ENCODE peak calls at places on chromosomes 12 and 14, in four cellular contexts. B is uterus, E is thyroid gland, D is right lobe of liver. J is an unnamed sample.

GRCh38 chr12:89179983-89180382 is 172.3 kb downstream of the DUSP6 start:
- DNase-seq in B (no peak), E (peak), D (no peak), J (peak)

GRCh38 chr14:33668066-33668465 is 282.8 kb downstream of the EGLN3 start:
- DNase-seq in B (no peak), E (no peak), D (no peak), J (no peak)

GRCh38 chr12:51351913-51352532 is 5.5 kb upstream of the CELA1 start:
- DNase-seq in B (no peak), E (peak), D (peak), J (peak)

GRCh38 chr12:99020871-99021270 is 375.8 kb downstream of the APAF1 start:
- DNase-seq in B (no peak), E (no peak), D (no peak), J (no peak)

GRCh38 chr14:73786942-73787759 is 64.5 kb upstream of the PTGR2 start:
- DNase-seq in B (peak), E (peak), D (peak), J (peak)

GRCh38 chr12:67116134-67116533 is 153.0 kb upstream of the CAND1 start:
- DNase-seq in B (no peak), E (no peak), D (no peak), J (no peak)

GRCh38 chr12:50537538-50537919 is 32.7 kb downstream of the DIP2B start:
- DNase-seq in B (no peak), E (no peak), D (no peak), J (no peak)

GRCh38 chr12:115687094-115687493 is 590.4 kb downstream of the MED13L start:
- DNase-seq in B (no peak), E (no peak), D (no peak), J (no peak)

GRCh38 chr12:107992870-107993451 is 136.1 kb upstream of the WSCD2 start:
- DNase-seq in B (no peak), E (peak), D (no peak), J (peak)

GRCh38 chr12:128933039-128933438 is 79.8 kb downstream of the GLT1D1 start:
- DNase-seq in B (no peak), E (no peak), D (no peak), J (no peak)

GRCh38 chr12:102067574-102068258 is 5.9 kb upstream of the WASHC3 start:
- DNase-seq in B (no peak), E (no peak), D (no peak), J (no peak)

GRCh38 chr12:66571361-66571760 is 107.5 kb downstream of the GRIP1 start:
- DNase-seq in B (no peak), E (no peak), D (no peak), J (no peak)

GRCh38 chr12:34601689-34602088 is 579.4 kb downstream of the ALG10 start:
- DNase-seq in B (no peak), E (no peak), D (no peak), J (no peak)

GRCh38 chr12:76422154-76422877 is 74.1 kb upstream of the BBS10 start:
- DNase-seq in B (no peak), E (no peak), D (no peak), J (no peak)

GRCh38 chr12:93378373-93379310 is 917 bp downstream of the NUDT4 start:
- DNase-seq in B (peak), E (peak), D (peak), J (peak)

GRCh38 chr14:92173668-92174067 is 51.9 kb downstream of the CPSF2 start:
- DNase-seq in B (no peak), E (no peak), D (no peak), J (no peak)

GRCh38 chr12:67096533-67097318 is 172.4 kb upstream of the CAND1 start:
- DNase-seq in B (no peak), E (no peak), D (no peak), J (peak)

GRCh38 chr12:49161092-49161795 is 27.6 kb downstream of the TUBA1A start:
- DNase-seq in B (no peak), E (no peak), D (no peak), J (no peak)

GRCh38 chr12:124506145-124506831 is 61.1 kb downstream of the NCOR2 start:
- DNase-seq in B (peak), E (peak), D (peak), J (peak)
- TF ChIP-seq POLR2A in B (peak), E (no peak), D (peak), J (no peak)

GRCh38 chr12:46370380-46370734 is 2.2 kb downstream of the SLC38A2 start:
- DNase-seq in B (no peak), E (no peak), D (no peak), J (peak)

GRCh38 chr12:46372131-46372851 is at the start of gene SLC38A2:
- DNase-seq in B (peak), E (peak), D (peak), J (peak)

GRCh38 chr12:46370792-46371717 is 1.5 kb downstream of the SLC38A2 start:
- DNase-seq in B (peak), E (peak), D (peak), J (peak)

GRCh38 chr12:46372852-46373302 is 304 bp upstream of the SLC38A2 start:
- DNase-seq in B (no peak), E (no peak), D (no peak), J (no peak)

DNA sequence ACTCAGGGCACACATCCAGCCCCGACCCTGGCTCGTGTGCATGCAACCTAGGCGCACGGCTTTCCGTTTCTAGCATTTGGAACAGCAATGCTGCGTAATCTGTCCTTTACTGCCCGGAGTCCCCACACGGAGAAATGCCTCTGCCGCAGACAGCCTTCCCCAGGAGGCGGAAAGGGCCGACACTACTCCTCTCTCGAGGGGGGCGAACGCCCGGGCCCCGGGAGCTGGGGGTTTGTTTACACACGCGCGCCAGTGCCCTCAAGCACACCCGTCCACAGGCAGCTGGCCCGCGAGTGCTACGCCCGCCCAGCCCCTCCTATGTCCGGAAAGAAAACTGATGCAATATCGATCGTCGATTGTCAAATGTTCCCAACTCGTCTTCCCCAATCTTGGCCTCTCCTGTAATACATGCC is 849 bp downstream of the SLC38A2 start:
- DNase-seq in B (no peak), E (peak), D (peak), J (peak)
- TF ChIP-seq POLR2A in B (peak), E (no peak), D (peak), J (peak)

GRCh38 chr14:61694830-61695694 is at the start of gene HIF1A:
- DNase-seq in B (peak), E (peak), D (peak), J (peak)

GRCh38 chr14:61695695-61696527 is 598 bp downstream of the HIF1A start:
- DNase-seq in B (peak), E (peak), D (peak), J (peak)

GRCh38 chr14:61690039-61690438 is 5.3 kb upstream of the HIF1A start:
- DNase-seq in B (no peak), E (no peak), D (no peak), J (no peak)

GRCh38 chr14:61694039-61694438 is 1.3 kb upstream of the HIF1A start:
- DNase-seq in B (no peak), E (no peak), D (no peak), J (no peak)

DNA sequence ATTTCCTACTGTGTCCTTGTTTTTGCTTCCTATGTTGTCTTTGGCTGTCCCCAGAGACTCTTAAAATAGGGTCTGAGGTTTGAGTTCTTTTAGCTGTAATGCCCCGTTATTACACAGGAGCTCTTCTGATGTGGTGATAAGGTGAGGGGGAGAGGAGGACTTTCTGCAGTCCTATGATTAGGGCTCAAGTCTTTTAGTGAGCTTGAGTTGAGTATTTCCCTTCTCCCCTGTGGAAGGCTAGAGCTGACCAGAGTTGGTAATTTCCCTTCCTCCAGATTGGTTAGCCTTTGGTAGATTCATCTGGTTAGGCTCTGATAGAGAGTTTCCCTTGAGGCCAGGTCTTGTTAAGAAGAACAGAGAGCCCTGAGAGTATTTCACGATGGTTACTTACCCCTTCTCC is 4.3 kb upstream of the HIF1A start:
- DNase-seq in B (no peak), E (no peak), D (no peak), J (peak)
- TF ChIP-seq POLR2A in B (no peak), E (no peak), D (no peak), J (no peak)

DNA sequence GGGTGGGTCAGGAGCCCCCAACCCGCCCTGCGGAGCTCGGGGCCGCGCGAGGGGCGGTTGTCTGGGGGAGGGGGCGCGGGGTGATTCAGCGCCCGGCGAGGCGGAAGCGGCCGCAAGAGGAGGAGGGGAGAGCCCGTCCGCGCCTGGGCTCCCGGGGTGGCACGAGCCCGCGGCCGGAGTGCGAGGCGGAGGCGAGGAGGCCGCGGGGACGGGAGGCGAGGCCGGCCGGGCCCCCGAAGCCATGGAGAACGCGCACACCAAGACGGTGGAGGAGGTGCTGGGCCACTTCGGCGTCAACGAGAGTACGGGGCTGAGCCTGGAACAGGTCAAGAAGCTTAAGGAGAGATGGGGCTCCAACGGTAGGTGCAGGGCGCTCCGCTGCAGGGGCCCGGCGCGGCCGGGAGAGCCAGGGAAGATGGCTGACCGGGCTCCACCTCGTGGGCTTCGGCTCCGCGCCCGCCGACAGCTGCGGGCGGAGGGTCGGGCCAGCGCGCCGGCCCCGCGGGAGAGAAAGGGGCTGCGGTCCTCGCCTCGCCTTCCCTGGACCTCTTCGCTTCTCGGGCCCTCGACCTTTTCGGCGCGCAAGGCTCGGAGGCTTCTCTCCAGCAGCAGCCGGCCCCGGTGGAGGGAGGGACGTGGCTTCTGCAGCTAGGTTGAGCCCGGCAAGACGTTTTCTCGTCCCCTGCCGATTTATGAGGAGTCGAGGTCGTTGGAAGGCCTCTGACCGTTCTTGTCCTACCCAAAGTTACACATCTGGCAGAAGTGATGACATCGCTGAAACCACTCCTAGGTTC is 699 bp downstream of the ATP2A2 start:
- DNase-seq in B (peak), E (peak), D (peak), J (peak)
- TF ChIP-seq POLR2A in B (no peak), E (no peak), D (no peak), J (peak)

DNA sequence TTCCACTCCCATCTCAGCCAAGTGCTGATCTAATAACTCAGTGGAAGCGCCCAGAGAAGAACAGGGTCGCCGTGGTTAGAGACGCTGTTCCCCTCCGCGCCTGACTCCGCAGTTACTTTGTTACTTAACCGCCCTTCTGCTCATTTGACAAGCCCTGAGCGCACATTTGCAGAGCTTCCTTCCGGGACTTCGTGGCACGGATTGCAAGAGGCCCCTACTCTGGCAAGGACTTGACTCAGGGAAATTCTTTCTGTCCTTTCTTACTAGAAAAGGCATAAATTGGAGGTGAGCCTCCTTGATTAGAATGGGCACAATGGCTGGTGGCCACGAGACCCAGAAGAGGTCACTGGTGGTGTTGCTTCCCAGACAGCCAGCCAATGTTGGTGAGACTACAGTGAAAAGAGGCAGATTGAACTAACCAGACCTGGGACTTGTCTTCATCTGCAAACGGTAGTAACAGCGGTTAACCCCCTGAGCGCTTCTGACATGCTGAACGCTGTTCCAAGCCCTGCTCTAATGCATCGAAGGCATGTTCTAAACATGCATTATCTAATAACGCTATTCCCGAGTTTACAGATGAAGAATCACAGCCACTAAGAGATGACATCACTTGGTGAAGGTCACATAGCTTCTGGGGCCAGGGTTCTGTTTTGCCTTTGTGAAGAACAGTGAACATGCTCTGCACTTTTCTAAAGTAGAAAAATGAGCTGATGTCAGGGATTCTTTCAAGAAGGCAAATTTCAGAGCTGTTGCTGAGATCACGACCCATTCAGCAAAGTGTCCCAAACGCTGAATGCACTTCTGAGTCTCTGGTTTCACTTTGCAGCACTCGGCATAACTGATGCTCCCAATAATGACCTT is 55.8 kb downstream of the FOS start:
- DNase-seq in B (no peak), E (peak), D (peak), J (peak)
- TF ChIP-seq POLR2A in B (no peak), E (no peak), D (peak), J (no peak)

GRCh38 chr14:80316426-80316825 is 105.1 kb upstream of the DIO2 start:
- DNase-seq in B (no peak), E (no peak), D (no peak), J (no peak)
- TF ChIP-seq POLR2A in B (no peak), E (no peak), D (no peak), J (no peak)

DNA sequence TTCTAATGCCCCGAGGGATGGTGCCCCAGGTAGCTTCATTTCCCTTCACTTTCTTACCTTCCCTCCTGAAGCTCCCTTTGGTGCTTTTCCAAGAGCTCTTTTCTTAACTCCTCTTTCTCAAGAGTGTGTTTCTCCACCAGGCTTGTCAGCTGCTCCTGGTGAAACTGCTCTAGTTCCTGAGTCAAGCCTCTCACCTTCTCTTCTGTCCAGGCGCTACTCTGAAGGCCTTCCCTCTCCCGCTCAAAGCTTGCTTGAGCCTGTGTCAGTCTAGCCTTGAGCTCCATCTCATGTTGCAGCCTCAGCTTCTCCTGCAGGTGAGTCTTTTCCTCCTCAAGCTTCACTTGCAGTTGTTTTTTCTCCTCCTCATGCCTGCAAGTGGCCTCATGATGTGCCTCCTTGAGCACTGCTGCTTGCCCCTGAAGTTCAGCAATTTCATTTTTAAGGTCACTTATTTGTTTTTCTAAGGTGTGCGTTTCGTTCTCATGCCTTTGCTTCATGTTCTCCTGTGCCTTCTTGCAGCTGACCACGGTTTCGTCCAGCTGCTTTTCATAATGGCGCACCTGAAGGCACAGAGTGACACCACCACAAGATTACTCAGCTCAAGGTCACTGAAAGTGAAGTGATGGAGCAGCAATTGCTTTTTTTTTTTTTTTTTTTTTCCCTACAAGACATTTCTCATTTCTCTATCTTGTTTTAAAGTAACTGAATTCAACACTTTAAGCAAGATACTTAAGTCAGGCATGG is 71.0 kb downstream of the NIN start:
- DNase-seq in B (no peak), E (no peak), D (no peak), J (no peak)
- TF ChIP-seq POLR2A in B (no peak), E (no peak), D (no peak), J (no peak)

GRCh38 chr12:118498171-118498570 is 121.8 kb downstream of the SUDS3 start:
- DNase-seq in B (no peak), E (no peak), D (no peak), J (no peak)

GRCh38 chr12:118500302-118500701 is 123.9 kb downstream of the SUDS3 start:
- DNase-seq in B (no peak), E (no peak), D (no peak), J (no peak)

GRCh38 chr12:118493962-118494361 is 117.6 kb downstream of the SUDS3 start:
- DNase-seq in B (no peak), E (no peak), D (no peak), J (no peak)

GRCh38 chr12:118494776-118495175 is 118.4 kb downstream of the SUDS3 start:
- DNase-seq in B (no peak), E (no peak), D (no peak), J (no peak)

GRCh38 chr12:118495296-118495695 is 118.9 kb downstream of the SUDS3 start:
- DNase-seq in B (no peak), E (no peak), D (no peak), J (no peak)
- TF ChIP-seq POLR2A in B (no peak), E (no peak), D (no peak), J (no peak)

DNA sequence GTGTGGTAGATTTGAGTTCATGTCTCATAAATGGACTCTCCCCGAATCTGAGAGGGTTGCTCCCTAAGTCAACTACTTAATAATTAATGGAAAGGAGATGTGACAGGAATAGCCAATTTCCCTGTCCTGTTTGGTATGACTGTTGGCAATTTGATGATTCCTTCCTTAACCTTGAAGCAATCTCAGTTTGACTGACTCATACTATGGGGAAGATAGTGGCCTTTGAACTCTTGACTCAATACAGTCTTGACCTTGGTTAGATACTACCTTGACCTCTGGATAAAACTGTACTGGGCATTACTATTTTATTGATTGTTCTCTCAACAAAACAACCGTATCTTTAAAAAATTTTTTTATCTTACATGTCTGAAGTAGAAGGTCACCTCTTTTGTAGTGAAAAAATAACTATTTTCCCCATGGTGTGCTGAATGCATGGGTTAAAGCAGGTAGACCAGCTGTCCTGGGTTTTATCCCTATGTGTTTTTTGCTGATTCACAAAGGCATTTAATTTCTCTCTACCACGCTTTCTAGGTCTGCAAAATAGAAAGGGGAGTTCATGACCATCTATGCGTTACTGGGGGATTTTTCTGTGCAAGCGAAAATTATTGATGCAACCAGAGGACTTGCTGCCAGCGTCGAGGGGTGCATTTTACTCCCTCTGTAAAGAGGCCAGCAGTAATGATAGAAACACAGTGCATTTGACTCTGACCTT is 80.1 kb downstream of the ETV6 start:
- DNase-seq in B (no peak), E (no peak), D (no peak), J (no peak)
- TF ChIP-seq POLR2A in B (no peak), E (no peak), D (no peak), J (no peak)

GRCh38 chr12:6828671-6829531 is 694 bp downstream of the P3H3 start:
- DNase-seq in B (peak), E (peak), D (peak), J (no peak)
- TF ChIP-seq POLR2A in B (peak), E (peak), D (no peak), J (no peak)

J was measured in erythroblast.